ENCODE peak calls at places on chromosome 21, in four cellular contexts. One of them, this sample, is unnamed.

GRCh38 chr21:34154878-34155277 is 81.5 kb downstream of the MRPS6 start:
- DNase-seq in activated CD8-positive, alpha-beta T cell treated with anti-CD3 and anti-CD28 coated beads for 36 hours: peak
- DNase-seq in Peyer's patch: no peak
- DNase-seq in aorta: no peak
- DNase-seq in this sample: no peak

GRCh38 chr21:38985423-38986378 is 180.0 kb downstream of the ETS2 start:
- DNase-seq in activated CD8-positive, alpha-beta T cell treated with anti-CD3 and anti-CD28 coated beads for 36 hours: peak
- DNase-seq in Peyer's patch: peak
- DNase-seq in aorta: peak
- DNase-seq in this sample: peak

GRCh38 chr21:26127918-26128317 is 42.7 kb downstream of the APP start:
- DNase-seq in activated CD8-positive, alpha-beta T cell treated with anti-CD3 and anti-CD28 coated beads for 36 hours: no peak
- DNase-seq in Peyer's patch: no peak
- DNase-seq in aorta: no peak
- DNase-seq in this sample: no peak

GRCh38 chr21:42839271-42840231 is 39.8 kb downstream of the WDR4 start:
- DNase-seq in activated CD8-positive, alpha-beta T cell treated with anti-CD3 and anti-CD28 coated beads for 36 hours: no peak
- DNase-seq in Peyer's patch: no peak
- DNase-seq in aorta: peak
- DNase-seq in this sample: no peak

GRCh38 chr21:35243171-35243570 is 194.1 kb upstream of the RUNX1 start:
- DNase-seq in activated CD8-positive, alpha-beta T cell treated with anti-CD3 and anti-CD28 coated beads for 36 hours: no peak
- DNase-seq in Peyer's patch: no peak
- DNase-seq in aorta: no peak
- DNase-seq in this sample: no peak

GRCh38 chr21:38359090-38359489 is 102.3 kb downstream of the KCNJ15 start:
- DNase-seq in activated CD8-positive, alpha-beta T cell treated with anti-CD3 and anti-CD28 coated beads for 36 hours: no peak
- DNase-seq in Peyer's patch: no peak
- DNase-seq in aorta: no peak
- DNase-seq in this sample: no peak

GRCh38 chr21:44552136-44552535 is 831 bp upstream of the KRTAP10-2 start:
- DNase-seq in activated CD8-positive, alpha-beta T cell treated with anti-CD3 and anti-CD28 coated beads for 36 hours: no peak
- DNase-seq in Peyer's patch: peak
- DNase-seq in aorta: no peak
- DNase-seq in this sample: peak

GRCh38 chr21:33655591-33656221 is 13.4 kb downstream of the ITSN1 start:
- DNase-seq in activated CD8-positive, alpha-beta T cell treated with anti-CD3 and anti-CD28 coated beads for 36 hours: no peak
- DNase-seq in Peyer's patch: no peak
- DNase-seq in aorta: no peak
- DNase-seq in this sample: no peak

GRCh38 chr21:15894596-15894995 is 164.8 kb downstream of the USP25 start:
- DNase-seq in activated CD8-positive, alpha-beta T cell treated with anti-CD3 and anti-CD28 coated beads for 36 hours: no peak
- DNase-seq in Peyer's patch: no peak
- DNase-seq in aorta: no peak
- DNase-seq in this sample: no peak

GRCh38 chr21:45386728-45387371 is 18.1 kb upstream of the COL18A1 start:
- DNase-seq in activated CD8-positive, alpha-beta T cell treated with anti-CD3 and anti-CD28 coated beads for 36 hours: no peak
- DNase-seq in Peyer's patch: no peak
- DNase-seq in aorta: peak
- DNase-seq in this sample: peak

GRCh38 chr21:29715089-29715488 is 224.7 kb downstream of the GRIK1 start:
- DNase-seq in activated CD8-positive, alpha-beta T cell treated with anti-CD3 and anti-CD28 coated beads for 36 hours: no peak
- DNase-seq in Peyer's patch: no peak
- DNase-seq in aorta: no peak
- DNase-seq in this sample: no peak

GRCh38 chr21:44867999-44868700 is 5.3 kb downstream of the PTTG1IP start:
- DNase-seq in activated CD8-positive, alpha-beta T cell treated with anti-CD3 and anti-CD28 coated beads for 36 hours: peak
- DNase-seq in Peyer's patch: no peak
- DNase-seq in aorta: peak
- DNase-seq in this sample: peak